ENCODE peak calls at places on chromosomes 7 and 10, in ten cellular contexts. W is Peyer's patch; Z is A549; H is tibial artery; G is CD8-positive, alpha-beta T cell; L is CD8-positive, alpha-beta memory T cell; V is body of pancreas; R is dorsolateral prefrontal cortex; E is AG04450; J is left lung. N is an unnamed sample.

GRCh38 chr7:66913118-66914049 is 7.6 kb upstream of the TMEM248 start:
- DNase-seq in R (no peak), V (no peak), E (no peak), L (no peak), H (no peak), J (no peak), W (no peak), Z (no peak), G (no peak), N (no peak)

GRCh38 chr10:71750124-71750841 is 23.0 kb downstream of the VSIR start:
- DNase-seq in G (no peak), L (no peak), V (peak), R (no peak), W (no peak), Z (no peak), H (no peak), E (no peak), J (peak), N (peak)

GRCh38 chr10:71213761-71214440 is 1.5 kb downstream of the UNC5B start:
- DNase-seq in W (peak), G (no peak), L (no peak), V (peak), Z (peak), H (peak), R (no peak), J (no peak), E (no peak), N (peak)

GRCh38 chr7:19575909-19576557 is 132.8 kb downstream of the POLR1F start:
- DNase-seq in Z (no peak), L (no peak), G (no peak), J (no peak), W (no peak), H (no peak), V (no peak), R (no peak), E (no peak), N (no peak)

GRCh38 chr7:30925117-30925516 is 13.5 kb downstream of the AQP1 start:
- DNase-seq in H (no peak), Z (no peak), L (no peak), J (no peak), R (peak), V (no peak), E (no peak), G (no peak), W (no peak), N (no peak)

GRCh38 chr10:102894491-102895213 is 23.4 kb upstream of the CNNM2 start:
- DNase-seq in E (no peak), L (no peak), R (no peak), V (no peak), J (no peak), G (no peak), Z (no peak), H (no peak), W (no peak), N (no peak)

GRCh38 chr10:79430946-79431345 is 14.5 kb downstream of the ZCCHC24 start:
- DNase-seq in Z (no peak), V (no peak), G (no peak), H (no peak), J (no peak), R (no peak), L (no peak), E (no peak), W (no peak), N (peak)

GRCh38 chr7:57399251-57399940 is 50.6 kb upstream of the ZNF716 start:
- DNase-seq in E (no peak), L (no peak), H (no peak), J (no peak), R (no peak), V (no peak), W (no peak), Z (no peak), G (no peak), N (no peak)

GRCh38 chr7:105591522-105591921 is 10.2 kb upstream of the EFCAB10 start:
- DNase-seq in H (no peak), G (no peak), L (no peak), R (no peak), Z (no peak), E (no peak), J (no peak), V (no peak), W (no peak), N (no peak)

GRCh38 chr10:129707406-129708388 is 240.7 kb downstream of the MGMT start:
- DNase-seq in R (no peak), V (peak), J (no peak), W (no peak), E (peak), G (no peak), Z (no peak), L (no peak), H (no peak), N (peak)

GRCh38 chr7:131164025-131164899 is 163.4 kb upstream of the MKLN1 start:
- DNase-seq in R (no peak), H (no peak), Z (peak), L (no peak), W (no peak), G (no peak), V (no peak), J (no peak), E (no peak), N (no peak)

GRCh38 chr7:149850007-149850594 is 11.9 kb downstream of the ZNF862 start:
- DNase-seq in J (no peak), W (no peak), H (no peak), R (peak), V (no peak), E (no peak), L (no peak), G (no peak), Z (no peak), N (no peak)

GRCh38 chr10:110574420-110574819 is 6.9 kb downstream of the SMC3 start:
- DNase-seq in Z (no peak), J (no peak), V (no peak), H (no peak), L (no peak), G (no peak), R (no peak), E (no peak), W (no peak), N (no peak)

GRCh38 chr7:14761506-14762296 is 140.8 kb downstream of the DGKB start:
- DNase-seq in R (peak), V (peak), E (peak), J (no peak), W (no peak), Z (no peak), G (no peak), L (no peak), H (peak), N (peak)

GRCh38 chr10:19904202-19904661 is 88.0 kb downstream of the PLXDC2 start:
- DNase-seq in W (no peak), J (no peak), H (no peak), R (no peak), V (no peak), E (no peak), G (no peak), L (no peak), Z (no peak), N (no peak)

GRCh38 chr7:46544396-46545008 is 623.4 kb upstream of the IGFBP3 start:
- DNase-seq in G (no peak), Z (no peak), R (no peak), L (no peak), E (peak), W (no peak), V (no peak), H (no peak), J (no peak), N (no peak)

GRCh38 chr10:42753126-42753506 is 29.5 kb upstream of the BMS1 start:
- DNase-seq in L (peak), H (peak), G (peak), E (peak), J (peak), Z (peak), V (peak), R (peak), W (peak), N (peak)

GRCh38 chr7:1005303-1005702 is 22.3 kb downstream of the CYP2W1 start:
- DNase-seq in J (no peak), H (no peak), Z (no peak), W (no peak), G (no peak), L (no peak), V (no peak), E (no peak), R (no peak), N (peak)

GRCh38 chr10:50396491-50397311 is 145.4 kb upstream of the ASAH2 start:
- DNase-seq in W (no peak), Z (no peak), V (no peak), L (no peak), G (no peak), E (no peak), R (no peak), H (no peak), J (no peak), N (no peak)

GRCh38 chr10:133474833-133475734 is 21.3 kb downstream of the SCART1 start:
- DNase-seq in Z (no peak), V (no peak), R (no peak), J (peak), W (no peak), L (no peak), H (no peak), G (peak), E (no peak), N (no peak)

GRCh38 chr7:12951397-12951801 is 264.0 kb downstream of the ARL4A start:
- DNase-seq in H (no peak), G (no peak), J (no peak), W (no peak), L (no peak), R (no peak), Z (peak), V (no peak), E (peak), N (no peak)

GRCh38 chr7:132430041-132430440 is 146.2 kb downstream of the PLXNA4 start:
- DNase-seq in Z (no peak), J (no peak), G (no peak), L (no peak), V (no peak), E (no peak), H (no peak), R (no peak), W (no peak), N (no peak)

GRCh38 chr10:62613429-62613828 is 191.1 kb upstream of the ADO start:
- DNase-seq in R (no peak), J (no peak), V (no peak), Z (no peak), E (no peak), L (no peak), H (no peak), W (no peak), G (no peak), N (no peak)

GRCh38 chr7:124996778-124997177 is 67.2 kb upstream of the POT1 start:
- DNase-seq in R (no peak), H (no peak), E (no peak), W (no peak), L (no peak), J (no peak), V (no peak), Z (no peak), G (no peak), N (no peak)

GRCh38 chr10:3278771-3279170 is 106.2 kb upstream of the PITRM1 start:
- DNase-seq in G (no peak), J (no peak), E (no peak), V (no peak), Z (no peak), R (no peak), L (no peak), W (no peak), H (no peak), N (no peak)

GRCh38 chr7:127809285-127809702 is 157.3 kb downstream of the SND1 start:
- DNase-seq in V (peak), E (peak), L (no peak), Z (no peak), G (no peak), R (no peak), J (no peak), W (no peak), H (no peak), N (no peak)

GRCh38 chr7:28272461-28272877 is 91.9 kb upstream of the JAZF1 start:
- DNase-seq in W (peak), V (peak), E (peak), R (peak), Z (peak), J (no peak), H (peak), L (peak), G (no peak), N (peak)

GRCh38 chr7:71135663-71136062 is 3.7 kb downstream of the GALNT17 start:
- DNase-seq in E (no peak), L (no peak), W (no peak), G (no peak), R (no peak), J (no peak), Z (no peak), V (peak), H (no peak), N (no peak)

GRCh38 chr10:99530108-99531025 is 2.4 kb upstream of the NKX2-3 start:
- DNase-seq in J (peak), R (no peak), W (no peak), G (no peak), L (no peak), H (no peak), V (no peak), E (no peak), Z (no peak), N (no peak)

GRCh38 chr7:32942783-32943653 is 14.2 kb upstream of the FKBP9 start:
- DNase-seq in L (peak), W (peak), R (peak), E (no peak), H (peak), J (peak), Z (peak), V (peak), G (peak), N (peak)

GRCh38 chr10:59383436-59383835 is 21.1 kb upstream of the FAM13C start:
- DNase-seq in J (no peak), L (no peak), E (no peak), Z (no peak), R (no peak), W (no peak), G (no peak), V (no peak), H (no peak), N (no peak)
- H3K4me3 ChIP-seq in J (no peak), L (no peak), E (no peak), Z (no peak), R (no peak), W (no peak), G (no peak), V (no peak), H (no peak), N (no peak)

GRCh38 chr7:107059468-107059867 is 15.0 kb downstream of the PRKAR2B start:
- DNase-seq in W (no peak), E (no peak), V (no peak), R (no peak), H (no peak), J (no peak), G (no peak), Z (no peak), L (no peak), N (no peak)

GRCh38 chr7:107056728-107057473 is 12.4 kb downstream of the PRKAR2B start:
- DNase-seq in G (no peak), V (no peak), E (no peak), L (no peak), J (no peak), Z (no peak), H (no peak), W (no peak), R (no peak), N (no peak)

DNA sequence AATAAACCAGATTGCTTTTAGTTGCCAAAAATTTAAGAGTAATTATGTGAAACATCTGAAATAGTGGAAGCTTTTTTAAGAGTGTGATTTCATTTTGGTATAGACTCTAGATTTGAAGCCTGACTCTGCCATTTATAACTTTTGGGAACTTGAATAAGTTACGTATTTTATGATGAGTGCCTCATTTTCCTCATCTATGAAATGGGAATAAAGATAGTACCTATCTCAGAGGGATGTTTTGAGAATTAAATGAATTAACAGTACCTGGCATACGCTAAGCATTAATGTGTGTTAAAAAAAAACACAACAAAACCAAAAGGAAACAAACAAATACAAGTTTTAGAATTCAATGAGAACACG is 12.9 kb downstream of the PRKAR2B start:
- DNase-seq in R (no peak), H (no peak), J (no peak), V (no peak), Z (no peak), E (no peak), L (no peak), G (no peak), W (no peak), N (no peak)
- H3K27ac ChIP-seq in R (no peak), H (no peak), J (no peak), V (no peak), Z (no peak), E (no peak), L (no peak), G (no peak), W (no peak), N (no peak)

GRCh38 chr7:26191974-26192479 is 8.5 kb downstream of the HNRNPA2B1 start:
- DNase-seq in H (no peak), L (no peak), W (no peak), E (no peak), J (no peak), R (no peak), G (no peak), Z (no peak), V (no peak), N (no peak)

GRCh38 chr7:26195182-26195581 is 5.4 kb downstream of the HNRNPA2B1 start:
- DNase-seq in J (no peak), L (no peak), E (no peak), V (no peak), R (no peak), Z (no peak), G (no peak), H (no peak), W (no peak), N (no peak)

GRCh38 chr7:26192485-26193087 is 8.0 kb downstream of the HNRNPA2B1 start:
- DNase-seq in V (no peak), G (no peak), J (no peak), H (no peak), W (no peak), L (no peak), R (no peak), Z (no peak), E (no peak), N (no peak)

GRCh38 chr7:26191233-26191973 is 9.1 kb downstream of the HNRNPA2B1 start:
- DNase-seq in H (no peak), J (no peak), G (no peak), Z (no peak), R (no peak), V (no peak), E (no peak), L (no peak), W (no peak), N (no peak)

GRCh38 chr7:26193432-26194206 is 6.9 kb downstream of the HNRNPA2B1 start:
- DNase-seq in G (no peak), H (no peak), E (no peak), V (no peak), J (peak), L (no peak), W (no peak), R (no peak), Z (no peak), N (no peak)
- H3K4me3 ChIP-seq in G (no peak), H (no peak), E (no peak), V (no peak), J (no peak), L (no peak), W (no peak), R (no peak), Z (peak), N (no peak)

GRCh38 chr10:30437039-30437781 is 3.2 kb downstream of the MAP3K8 start:
- DNase-seq in H (no peak), J (no peak), E (no peak), R (no peak), L (peak), W (no peak), G (no peak), V (no peak), Z (no peak), N (no peak)

GRCh38 chr10:30436688-30437038 is 2.7 kb downstream of the MAP3K8 start:
- DNase-seq in Z (no peak), L (no peak), V (no peak), J (no peak), R (no peak), G (no peak), W (no peak), E (no peak), H (no peak), N (no peak)

GRCh38 chr10:30436200-30436599 is 2.2 kb downstream of the MAP3K8 start:
- DNase-seq in J (no peak), E (no peak), H (no peak), V (peak), G (no peak), W (no peak), Z (no peak), R (no peak), L (no peak), N (no peak)

GRCh38 chr10:30439931-30440330 is 5.9 kb downstream of the MAP3K8 start:
- DNase-seq in L (no peak), V (no peak), W (no peak), E (no peak), Z (no peak), J (no peak), R (no peak), H (no peak), G (no peak), N (no peak)

DNA sequence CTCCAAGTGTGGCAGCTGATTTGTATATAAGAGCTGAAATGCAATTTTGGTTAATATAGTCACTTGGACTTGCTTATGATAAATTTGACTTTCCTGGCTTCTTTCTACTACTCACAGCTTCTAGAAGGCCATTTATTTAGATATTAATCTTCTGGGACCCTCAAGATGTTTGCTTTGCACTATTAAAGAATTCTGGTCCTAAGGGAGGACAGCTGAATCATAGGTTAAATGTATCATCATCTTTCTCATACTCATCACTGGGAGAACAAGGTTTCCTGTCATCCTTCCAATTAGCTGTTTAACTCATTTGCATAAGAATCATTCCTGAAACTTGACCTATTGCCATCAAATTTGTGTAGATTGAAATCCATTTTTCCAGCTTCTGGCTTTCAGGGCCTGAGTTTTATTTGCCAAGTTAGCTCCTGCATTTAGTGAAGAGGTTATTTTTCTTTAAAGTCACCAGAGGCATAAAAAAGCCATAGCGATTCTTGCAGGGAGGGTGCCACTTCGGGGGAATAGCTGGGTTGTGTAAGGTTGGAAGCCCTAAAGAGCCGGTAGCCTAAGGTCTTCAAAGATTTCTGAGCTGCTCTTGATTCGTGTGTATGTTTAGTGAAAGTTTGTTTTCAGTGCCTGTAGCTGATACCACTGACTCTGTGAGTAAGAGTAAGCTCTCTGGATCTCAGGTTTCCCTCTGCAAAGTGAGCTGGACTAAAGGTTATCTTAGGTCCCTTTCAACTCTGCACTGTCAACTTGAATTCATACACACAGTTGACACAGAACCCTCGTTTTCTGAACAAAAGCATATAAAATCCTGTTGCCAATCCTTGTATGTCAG is 4.2 kb downstream of the MAP3K8 start:
- DNase-seq in E (no peak), W (no peak), R (no peak), Z (no peak), V (no peak), G (no peak), H (no peak), L (no peak), J (no peak), N (no peak)
- H3K27ac ChIP-seq in E (peak), W (peak), R (no peak), Z (peak), V (no peak), G (no peak), H (peak), L (peak), J (peak), N (no peak)